ENCODE peak calls at places on chromosomes 3 and 15, in six cellular contexts. F is stomach, T is GM06990, Y is GM04504, P is OCI-M1, H is NCI-H1694 treated with DMSO at 0.1 percent for 48 hours. R is an unnamed sample.
A peak's percentile ranks its signal among the peaks of the same experiment; 100 is the strongest.

GRCh38 chr3:64316971-64317370 is 91.7 kb upstream of the PRICKLE2 start:
- DNase-seq in F (no peak), T (no peak), Y (no peak), P (no peak), H (no peak), R (no peak)

GRCh38 chr3:52072020-52072419 is 15.6 kb upstream of the DUSP7 start:
- DNase-seq in F (no peak), T (no peak), Y (no peak), P (no peak), H (no peak), R (no peak)

GRCh38 chr3:44092497-44092896 is 149.2 kb upstream of the TOPAZ1 start:
- DNase-seq in F (no peak), T (no peak), Y (no peak), P (no peak), H (no peak), R (no peak)

GRCh38 chr15:95279277-95280019 is 1048.1 kb downstream of the MCTP2 start:
- DNase-seq in F (no peak), T (no peak), Y (no peak), P (no peak), H (no peak), R (no peak)

GRCh38 chr3:180036678-180037455 is at the start of gene PEX5L:
- DNase-seq in F (peak; percentile 44), T (peak; percentile 57), Y (no peak), P (no peak), H (peak; percentile 57), R (no peak)

GRCh38 chr3:100001514-100002270 is 112.6 kb downstream of the FILIP1L start:
- DNase-seq in F (no peak), T (no peak), Y (no peak), P (no peak), H (no peak), R (peak; percentile 75)

GRCh38 chr15:45441686-45442085 is 63.3 kb upstream of the GATM start:
- DNase-seq in F (peak; percentile 66), T (no peak), Y (no peak), P (no peak), H (no peak), R (no peak)

GRCh38 chr3:51729005-51729633 is 22.3 kb downstream of the GRM2 start:
- DNase-seq in F (no peak), T (no peak), Y (no peak), P (no peak), H (no peak), R (no peak)

GRCh38 chr3:152375546-152375945 is 106.8 kb downstream of the MBNL1 start:
- DNase-seq in F (no peak), T (no peak), Y (no peak), P (no peak), H (no peak), R (no peak)

GRCh38 chr15:90550919-90551318 is 21.2 kb downstream of the CRTC3 start:
- DNase-seq in F (no peak), T (no peak), Y (no peak), P (no peak), H (no peak), R (no peak)

GRCh38 chr15:80906159-80906775 is 83.4 kb downstream of the MESD start:
- DNase-seq in F (no peak), T (no peak), Y (no peak), P (no peak), H (peak; percentile 42), R (no peak)

GRCh38 chr15:73078722-73079121 is 26.5 kb downstream of the NEO1 start:
- DNase-seq in F (peak; percentile 45), T (no peak), Y (peak; percentile 53), P (peak; percentile 92), H (peak; percentile 8), R (peak; percentile 80)

GRCh38 chr3:37668431-37668830 is 193.2 kb upstream of the CTDSPL start:
- DNase-seq in F (no peak), T (no peak), Y (no peak), P (no peak), H (no peak), R (peak; percentile 63)

GRCh38 chr15:45377630-45378148 is 655 bp downstream of the GATM start:
- DNase-seq in F (peak; percentile 51), T (no peak), Y (no peak), P (no peak), H (peak; percentile 78), R (no peak)

GRCh38 chr15:57149196-57149595 is 227.1 kb upstream of the CGNL1 start:
- DNase-seq in F (no peak), T (no peak), Y (no peak), P (no peak), H (no peak), R (no peak)

GRCh38 chr3:194383276-194383940 is 13.9 kb upstream of the LRRC15 start:
- DNase-seq in F (no peak), T (no peak), Y (no peak), P (no peak), H (no peak), R (no peak)

GRCh38 chr3:58005662-58006061 is 2.6 kb upstream of the FLNB start:
- DNase-seq in F (no peak), T (no peak), Y (peak; percentile 69), P (no peak), H (no peak), R (no peak)